ENCODE peak calls at places on chromosomes 5 and 9, in seven cellular contexts. S is heart left ventricle, P is tibial nerve, K is aorta, H is hepatocyte, M is PC-3, X is gastrocnemius medialis. U is an unnamed sample.

GRCh38 chr5:42057254-42057690 is 132.2 kb downstream of the FBXO4 start:
- DNase-seq in S (no peak), P (peak; percentile 23), K (no peak), H (peak; percentile 54), M (peak; percentile 86), X (peak; percentile 19), U (no peak)

GRCh38 chr5:78899922-78900362 is 85.2 kb downstream of the ARSB start:
- DNase-seq in S (no peak), P (no peak), K (no peak), H (peak; percentile 28), M (peak; percentile 56), X (no peak), U (no peak)

GRCh38 chr9:94860678-94861588 is 134.4 kb downstream of the AOPEP start:
- DNase-seq in S (no peak), P (no peak), K (peak; percentile 71), H (no peak), M (no peak), X (no peak), U (no peak)

GRCh38 chr5:98349251-98349989 is 424.0 kb upstream of the RGMB start:
- DNase-seq in S (no peak), P (no peak), K (no peak), H (no peak), M (peak; percentile 94), X (no peak), U (peak; percentile 16)

GRCh38 chr5:172637122-172637580 is 3.9 kb upstream of the NEURL1B start:
- DNase-seq in S (peak; percentile 74), P (no peak), K (peak; percentile 34), H (no peak), M (no peak), X (no peak), U (peak; percentile 34)

GRCh38 chr5:77012601-77013000 is 17.6 kb upstream of the AGGF1 start:
- DNase-seq in S (no peak), P (no peak), K (no peak), H (peak; percentile 9), M (peak; percentile 59), X (no peak), U (peak; percentile 5)

GRCh38 chr9:114083693-114084092 is 5.6 kb upstream of the AMBP start:
- DNase-seq in S (no peak), P (no peak), K (no peak), H (no peak), M (no peak), X (no peak), U (no peak)

GRCh38 chr5:10759111-10759510 is 1.9 kb downstream of the DAP start:
- DNase-seq in S (no peak), P (no peak), K (no peak), H (no peak), M (no peak), X (no peak), U (no peak)

DNA sequence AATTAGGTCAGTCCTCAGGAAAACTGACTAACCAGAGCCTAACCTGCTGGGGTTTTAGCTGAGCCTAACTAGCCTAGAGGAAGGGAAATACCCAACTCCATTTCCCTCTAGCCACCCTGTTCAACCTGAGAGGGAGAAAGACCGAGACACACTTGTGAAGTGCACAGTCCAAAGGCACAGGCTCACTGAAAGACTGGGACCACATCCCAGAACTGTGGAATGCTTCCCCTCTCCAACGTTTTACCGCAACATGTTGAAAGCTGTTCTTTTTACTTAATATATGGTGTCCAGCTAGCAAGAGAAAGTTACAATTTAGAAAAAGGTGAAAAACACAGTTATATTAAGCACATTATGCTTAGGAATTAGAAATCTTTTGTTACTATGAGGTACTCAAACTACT is 76.8 kb upstream of the SIMC1 start:
- DNase-seq in S (no peak), P (no peak), K (no peak), H (no peak), M (no peak), X (no peak), U (no peak)
- H3K27ac ChIP-seq in S (no peak overlapping the region), P (no peak overlapping the region), K (no peak overlapping the region), H (no peak overlapping the region), M (no peak overlapping the region), X (no peak overlapping the region), U (no peak overlapping the region)

DNA sequence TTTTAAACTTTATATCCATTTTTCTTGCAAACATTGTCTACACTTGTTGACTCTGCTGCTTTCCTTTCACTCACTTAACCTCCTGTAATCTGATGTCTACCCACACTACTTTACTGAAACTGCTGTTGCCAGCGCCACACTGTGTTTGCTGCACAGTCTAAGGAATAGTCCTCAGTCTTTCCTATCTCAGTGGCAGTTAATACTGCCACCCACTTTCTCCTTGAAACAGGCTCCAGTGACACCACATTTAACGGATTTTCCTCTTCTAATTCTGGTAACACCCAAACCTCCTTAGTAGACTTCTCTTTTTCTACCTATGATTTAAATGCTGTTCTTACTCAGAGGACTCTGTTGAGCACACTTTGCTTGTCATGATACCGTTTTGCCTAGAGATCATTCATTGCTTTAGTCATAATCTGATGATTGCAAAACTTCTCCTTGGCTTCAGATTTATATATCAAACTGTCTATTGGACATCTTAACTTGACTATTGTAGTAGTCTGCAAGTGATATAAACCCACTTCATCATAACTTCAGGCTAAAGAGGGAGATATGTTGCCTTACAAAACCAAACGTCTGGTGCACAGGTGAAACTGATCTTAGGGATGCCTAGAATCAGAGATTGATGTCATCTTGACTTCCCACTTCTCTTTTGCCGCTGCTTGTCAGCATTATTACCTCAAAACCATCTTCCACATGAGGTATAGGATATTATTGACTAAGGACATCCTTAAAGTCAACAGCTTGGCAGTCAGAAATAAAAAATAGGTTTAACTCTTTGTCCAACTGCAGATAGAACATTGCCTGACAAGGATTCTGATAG is 94.1 kb downstream of the CDC42SE2 start:
- DNase-seq in S (no peak), P (no peak), K (no peak), H (no peak), M (no peak), X (no peak), U (no peak)
- H3K27ac ChIP-seq in S (no peak overlapping the region), P (no peak overlapping the region), K (no peak overlapping the region), H (no peak overlapping the region), M (no peak overlapping the region), X (no peak overlapping the region), U (no peak overlapping the region)

GRCh38 chr9:95942016-95942415 is 66.5 kb downstream of the ERCC6L2 start:
- DNase-seq in S (no peak), P (no peak), K (no peak), H (no peak), M (no peak), X (no peak), U (no peak)
- H3K27ac ChIP-seq in S (no peak overlapping the region), P (no peak overlapping the region), K (no peak overlapping the region), H (no peak overlapping the region), M (no peak overlapping the region), X (no peak overlapping the region), U (no peak overlapping the region)

GRCh38 chr5:116572375-116573278 is 2.0 kb downstream of the SEMA6A start:
- DNase-seq in S (peak; percentile 59), P (no peak), K (peak; percentile 52), H (peak; percentile 59), M (no peak), X (no peak), U (no peak)
- H3K27ac ChIP-seq in S (peak overlapping the region; percentile 61), P (peak overlapping the region; percentile 84), K (no peak overlapping the region), H (peak overlapping the region; percentile 85), M (no peak overlapping the region), X (peak overlapping the region; percentile 60), U (no peak overlapping the region)

GRCh38 chr5:156675402-156675801 is 174.7 kb upstream of the PPP1R2B start:
- DNase-seq in S (no peak), P (no peak), K (no peak), H (no peak), M (no peak), X (no peak), U (no peak)
- H3K27ac ChIP-seq in S (no peak overlapping the region), P (no peak overlapping the region), K (no peak overlapping the region), H (no peak overlapping the region), M (no peak overlapping the region), X (no peak overlapping the region), U (no peak overlapping the region)

GRCh38 chr5:75050415-75050814 is 1.9 kb downstream of the GCNT4 start:
- DNase-seq in S (no peak), P (no peak), K (no peak), H (peak; percentile 35), M (peak; percentile 16), X (no peak), U (no peak)

GRCh38 chr5:75051217-75051751 is 1.1 kb downstream of the GCNT4 start:
- DNase-seq in S (no peak), P (no peak), K (no peak), H (peak; percentile 74), M (no peak), X (no peak), U (no peak)

GRCh38 chr5:75048457-75048953 is 3.9 kb downstream of the GCNT4 start:
- DNase-seq in S (no peak), P (no peak), K (no peak), H (no peak), M (no peak), X (no peak), U (no peak)

GRCh38 chr5:75047356-75047755 is 5.0 kb downstream of the GCNT4 start:
- DNase-seq in S (no peak), P (no peak), K (no peak), H (no peak), M (no peak), X (no peak), U (no peak)

GRCh38 chr5:75049581-75050274 is 2.6 kb downstream of the GCNT4 start:
- DNase-seq in S (peak; percentile 39), P (peak; percentile 33), K (no peak), H (peak; percentile 70), M (peak; percentile 70), X (peak; percentile 37), U (no peak)
- H3K27ac ChIP-seq in S (no peak overlapping the region), P (no peak overlapping the region), K (no peak overlapping the region), H (no peak overlapping the region), M (no peak overlapping the region), X (no peak overlapping the region), U (no peak overlapping the region)

GRCh38 chr5:115423541-115423940 is 121.0 kb downstream of the FEM1C start:
- DNase-seq in S (peak; percentile 85), P (peak; percentile 40), K (peak; percentile 49), H (no peak), M (no peak), X (peak; percentile 91), U (no peak)
- H3K27ac ChIP-seq in S (peak overlapping the region; percentile 88), P (peak overlapping the region; percentile 59), K (no peak overlapping the region), H (no peak overlapping the region), M (peak overlapping the region; percentile 29), X (peak overlapping the region; percentile 86), U (no peak overlapping the region)

GRCh38 chr9:15155323-15155722 is 151.7 kb downstream of the TTC39B start:
- DNase-seq in S (no peak), P (no peak), K (no peak), H (no peak), M (no peak), X (no peak), U (no peak)

GRCh38 chr9:15160673-15161072 is 146.3 kb downstream of the TTC39B start:
- DNase-seq in S (no peak), P (no peak), K (no peak), H (no peak), M (no peak), X (no peak), U (no peak)

GRCh38 chr9:15157371-15157770 is 149.6 kb downstream of the TTC39B start:
- DNase-seq in S (no peak), P (no peak), K (peak; percentile 72), H (no peak), M (peak; percentile 32), X (no peak), U (no peak)

GRCh38 chr9:15155826-15156225 is 151.2 kb downstream of the TTC39B start:
- DNase-seq in S (peak; percentile 33), P (peak; percentile 57), K (peak; percentile 70), H (no peak), M (peak; percentile 18), X (no peak), U (no peak)

GRCh38 chr9:15158019-15158418 is 149.0 kb downstream of the TTC39B start:
- DNase-seq in S (no peak), P (no peak), K (no peak), H (no peak), M (peak; percentile 13), X (no peak), U (no peak)
- H3K27ac ChIP-seq in S (no peak overlapping the region), P (no peak overlapping the region), K (peak overlapping the region; percentile 99), H (no peak overlapping the region), M (peak overlapping the region; percentile 43), X (no peak overlapping the region), U (no peak overlapping the region)